ENCODE peak calls at places on chromosomes 3 and 15, in six cellular contexts. T is AG04450, B is lower lobe of right lung, N is fibroblast of lung, F is thoracic aorta, R is body of pancreas. W is an unnamed sample.

GRCh38 chr3:184388936-184389230 is 9.0 kb downstream of the CHRD start:
- DNase-seq in B (no peak), R (no peak), N (no peak), F (no peak), T (no peak), W (no peak)

GRCh38 chr15:62171882-62172281 is 6.8 kb upstream of the C2CD4B start:
- DNase-seq in T (no peak), N (no peak), B (no peak), F (no peak), R (no peak), W (no peak)

GRCh38 chr3:61901986-61902385 is 340.6 kb downstream of the PTPRG start:
- DNase-seq in B (no peak), F (no peak), T (no peak), N (no peak), R (no peak), W (no peak)

GRCh38 chr15:67082007-67082536 is 16.7 kb downstream of the SMAD3 start:
- DNase-seq in B (peak), R (peak), T (no peak), F (no peak), N (no peak), W (no peak)

GRCh38 chr3:47104259-47104658 is 59.7 kb downstream of the SETD2 start:
- DNase-seq in N (no peak), T (no peak), R (no peak), B (no peak), F (no peak), W (no peak)

GRCh38 chr3:187994221-187995085 is 159.5 kb upstream of the LPP start:
- DNase-seq in R (no peak), N (peak), B (no peak), F (no peak), T (peak), W (no peak)

GRCh38 chr15:31303434-31304073 is 23.1 kb upstream of the KLF13 start:
- DNase-seq in B (peak), T (no peak), N (no peak), R (no peak), F (no peak), W (peak)

GRCh38 chr3:57545636-57546268 is 1.6 kb upstream of the DNAH12 start:
- DNase-seq in T (no peak), B (no peak), N (peak), F (no peak), R (peak), W (no peak)

GRCh38 chr15:101020451-101020850 is 101.3 kb downstream of the LRRK1 start:
- DNase-seq in N (no peak), T (no peak), B (no peak), F (no peak), R (no peak), W (no peak)

GRCh38 chr3:72271215-72271614 is 486.3 kb upstream of the PROK2 start:
- DNase-seq in B (no peak), T (no peak), F (no peak), N (no peak), R (peak), W (no peak)

GRCh38 chr15:62594017-62594416 is 428.9 kb upstream of the C2CD4B start:
- DNase-seq in B (no peak), T (no peak), F (no peak), N (no peak), R (no peak), W (no peak)

GRCh38 chr3:100518983-100519382 is 26.6 kb downstream of the TMEM45A start:
- DNase-seq in T (no peak), N (peak), R (no peak), F (no peak), B (no peak), W (no peak)

GRCh38 chr3:171465768-171466167 is 5.6 kb upstream of the TNIK start:
- DNase-seq in F (no peak), N (no peak), B (no peak), R (no peak), T (no peak), W (no peak)

GRCh38 chr3:120487079-120487693 is 36.4 kb upstream of the FSTL1 start:
- DNase-seq in T (no peak), B (no peak), R (no peak), N (peak), F (no peak), W (no peak)

GRCh38 chr3:128875556-128876120 is 3.8 kb upstream of the ACAD9 start:
- DNase-seq in B (peak), R (peak), T (no peak), N (peak), F (no peak), W (peak)

GRCh38 chr3:180571831-180572578 is 30.0 kb upstream of the TTC14 start:
- DNase-seq in B (no peak), F (no peak), T (no peak), N (no peak), R (no peak), W (no peak)

GRCh38 chr3:102529452-102529851 is 94.6 kb downstream of the ZPLD1 start:
- DNase-seq in N (peak), F (no peak), T (peak), R (peak), B (no peak), W (peak)

GRCh38 chr3:38136272-38136806 is 588 bp downstream of the ACAA1 start:
- DNase-seq in R (peak), F (no peak), T (peak), B (peak), N (peak), W (no peak)

GRCh38 chr3:180085122-180085710 is 48.5 kb upstream of the PEX5L start:
- DNase-seq in F (no peak), N (no peak), T (no peak), R (no peak), B (peak), W (no peak)

GRCh38 chr3:89372456-89372855 is 265.0 kb downstream of the EPHA3 start:
- DNase-seq in B (no peak), T (no peak), R (no peak), F (no peak), N (peak), W (no peak)

GRCh38 chr3:153042088-153042487 is 119.9 kb upstream of the RAP2B start:
- DNase-seq in F (no peak), N (no peak), T (no peak), B (no peak), R (no peak), W (no peak)

GRCh38 chr3:29065211-29065785 is 215.6 kb upstream of the RBMS3 start:
- DNase-seq in F (peak), N (peak), B (peak), R (peak), T (peak), W (peak)

GRCh38 chr15:93274276-93274675 is 185.3 kb upstream of the RGMA start:
- DNase-seq in N (no peak), T (no peak), B (no peak), F (no peak), R (no peak), W (peak)

GRCh38 chr15:100669260-100669659 is 66.9 kb downstream of the ASB7 start:
- DNase-seq in T (no peak), N (no peak), B (no peak), R (no peak), F (no peak), W (no peak)

GRCh38 chr3:36446230-36446629 is 65.9 kb downstream of the STAC start:
- DNase-seq in R (no peak), T (no peak), N (peak), F (no peak), B (no peak), W (no peak)

GRCh38 chr15:31398677-31399260 is 72.1 kb downstream of the KLF13 start:
- DNase-seq in F (no peak), T (no peak), N (no peak), B (no peak), R (no peak), W (peak)

GRCh38 chr15:58070801-58071418 is 5.4 kb upstream of the ALDH1A2 start:
- DNase-seq in N (peak), T (no peak), F (no peak), B (peak), R (peak), W (peak)

GRCh38 chr3:117117188-117117936 is 407.8 kb downstream of the TUSC7 start:
- DNase-seq in N (no peak), T (no peak), F (no peak), R (no peak), B (no peak), W (no peak)

GRCh38 chr3:156817931-156818765 is 8.0 kb upstream of the LEKR1 start:
- DNase-seq in N (no peak), T (no peak), F (no peak), B (no peak), R (no peak), W (no peak)

GRCh38 chr3:138381950-138382715 is 33.8 kb downstream of the MRAS start:
- DNase-seq in T (no peak), B (peak), F (peak), R (peak), N (peak), W (no peak)

DNA sequence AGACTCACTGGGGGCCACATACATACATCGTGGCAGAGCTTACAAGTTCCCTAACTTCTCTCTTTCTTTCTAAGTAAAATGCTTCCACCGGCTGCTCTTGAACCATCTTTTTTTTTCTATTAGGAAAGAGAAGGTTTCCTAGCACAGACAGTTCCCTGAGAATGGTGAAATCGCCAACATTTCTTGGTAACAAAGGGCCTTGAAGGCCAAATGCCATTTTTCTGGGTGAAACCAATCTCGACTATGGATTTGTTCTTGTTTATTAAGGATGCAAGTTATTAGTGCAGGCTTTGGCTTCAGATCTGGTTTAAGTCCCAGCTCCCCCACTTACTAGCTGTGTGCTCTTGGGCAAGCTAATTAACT is 3.0 kb downstream of the LMCD1 start:
- DNase-seq in F (no peak), T (no peak), N (no peak), B (no peak), R (no peak), W (no peak)
- H3K27ac ChIP-seq in F (peak), T (no peak), N (no peak), B (peak), R (no peak), W (no peak)

GRCh38 chr15:60859996-60860494 is 369.1 kb downstream of the RORA start:
- DNase-seq in T (peak), F (no peak), N (peak), R (no peak), B (no peak), W (no peak)
- H3K4me3 ChIP-seq in T (no peak), F (no peak), N (no peak), R (no peak), B (no peak), W (no peak)

DNA sequence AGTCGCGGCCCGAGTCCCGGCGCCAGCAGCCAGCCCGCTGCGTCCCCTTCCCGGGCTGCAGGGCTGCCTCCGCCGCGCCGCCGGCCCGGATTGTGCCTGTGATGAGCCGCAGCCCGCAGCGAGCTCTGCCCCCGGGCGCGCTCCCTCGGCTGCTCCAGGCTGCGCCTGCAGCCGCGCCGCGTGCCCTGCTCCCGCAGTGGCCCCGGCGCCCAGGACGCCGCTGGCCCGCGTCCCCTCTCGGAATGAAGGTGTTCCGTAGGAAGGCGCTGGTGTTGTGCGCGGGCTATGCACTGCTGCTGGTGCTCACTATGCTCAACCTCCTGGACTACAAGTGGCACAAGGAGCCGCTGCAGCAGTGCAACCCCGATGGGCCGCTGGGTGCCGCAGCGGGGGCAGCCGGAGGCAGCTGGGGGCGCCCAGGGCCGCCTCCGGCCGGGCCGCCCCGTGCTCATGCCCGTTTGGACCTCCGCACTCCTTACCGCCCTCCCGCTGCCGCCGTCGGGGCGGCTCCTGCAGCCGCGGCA is 1.2 kb downstream of the CHST2 start:
- DNase-seq in T (no peak), R (no peak), B (peak), N (peak), F (no peak), W (peak)
- TF ChIP-seq CTCF in T (no peak), R (no peak), B (no peak), N (no peak), F (no peak), W (no peak)

GRCh38 chr3:23743141-23743784 is 62.5 kb upstream of the UBE2E1 start:
- DNase-seq in B (no peak), N (no peak), R (peak), T (no peak), F (no peak), W (peak)

GRCh38 chr3:23740517-23741402 is 65.0 kb upstream of the UBE2E1 start:
- DNase-seq in R (no peak), N (peak), T (no peak), F (no peak), B (peak), W (no peak)

GRCh38 chr3:23738946-23739345 is 66.8 kb upstream of the UBE2E1 start:
- DNase-seq in N (peak), T (no peak), R (no peak), F (no peak), B (no peak), W (no peak)

GRCh38 chr3:23741403-23741706 is 64.4 kb upstream of the UBE2E1 start:
- DNase-seq in N (no peak), B (no peak), T (no peak), R (no peak), F (no peak), W (no peak)

DNA sequence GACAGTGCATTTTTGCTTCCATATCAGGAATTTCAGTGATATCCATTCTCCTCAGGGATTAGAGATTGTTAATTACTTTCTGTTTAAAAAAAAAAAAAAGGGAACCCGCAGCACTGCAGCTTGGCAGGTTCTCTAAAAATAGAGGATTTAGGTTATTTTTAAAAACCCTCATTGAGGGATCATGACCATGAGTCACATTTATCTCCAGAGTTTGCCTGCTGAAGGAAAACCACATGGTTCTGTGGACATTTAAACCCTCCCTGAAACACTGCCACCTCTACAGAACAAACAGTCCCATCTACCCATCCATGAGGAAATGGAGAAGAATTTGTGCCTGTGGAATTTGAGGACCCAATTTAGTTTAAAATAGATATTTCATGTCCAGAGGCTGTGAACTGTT is 66.2 kb upstream of the UBE2E1 start:
- DNase-seq in F (no peak), N (peak), B (no peak), T (no peak), R (no peak), W (no peak)
- H3K27ac ChIP-seq in F (no peak), N (no peak), B (no peak), T (no peak), R (no peak), W (no peak)

DNA sequence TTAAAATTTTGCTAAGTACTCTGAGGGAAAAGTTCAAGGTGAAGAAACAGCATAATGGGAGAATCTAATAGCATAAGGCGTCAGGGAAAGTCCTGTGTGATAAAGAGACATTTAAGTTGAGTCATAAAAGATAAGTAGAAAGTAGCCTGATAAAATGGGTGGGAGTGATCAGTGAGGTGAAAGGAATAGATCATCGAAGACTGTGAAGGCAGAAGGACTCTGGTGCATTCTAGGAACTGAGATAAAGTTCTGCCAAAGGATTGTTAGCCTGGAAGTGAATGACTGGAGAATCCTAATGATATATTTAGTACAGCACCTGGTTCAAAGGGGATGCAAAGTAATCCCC is 149.9 kb downstream of the CFAP20DC start:
- DNase-seq in B (no peak), R (no peak), N (peak), F (no peak), T (no peak), W (no peak)
- H3K4me3 ChIP-seq in B (no peak), R (no peak), N (no peak), F (no peak), T (no peak), W (no peak)

GRCh38 chr15:98581715-98582114 is 66.6 kb upstream of the IGF1R start:
- DNase-seq in B (no peak), F (no peak), R (no peak), N (no peak), T (no peak), W (no peak)
- TF ChIP-seq CTCF in B (no peak), F (no peak), R (peak), N (no peak), T (peak), W (peak)

DNA sequence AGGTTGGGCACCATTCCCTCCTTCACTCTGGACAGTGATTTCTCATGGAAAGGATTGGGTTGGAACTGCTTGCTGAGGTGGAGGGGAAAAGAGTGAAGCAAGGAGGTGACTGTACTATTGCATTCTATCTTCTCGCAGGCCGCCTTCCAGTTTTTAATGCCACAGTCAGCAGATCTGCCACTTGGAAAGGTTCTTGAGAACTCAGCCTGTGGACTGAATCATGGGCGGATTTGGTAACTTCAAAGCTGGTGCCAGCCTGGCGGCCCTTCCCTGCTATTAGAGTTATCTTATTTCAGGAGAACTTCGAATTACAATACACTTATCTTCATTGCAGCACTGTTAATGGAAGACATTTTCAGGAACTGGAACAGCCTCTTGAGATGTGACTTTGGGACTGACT is 23.1 kb upstream of the SLC28A2 start:
- DNase-seq in B (no peak), R (no peak), F (no peak), T (no peak), N (no peak), W (no peak)
- H3K27ac ChIP-seq in B (no peak), R (no peak), F (no peak), T (no peak), N (no peak), W (no peak)

GRCh38 chr3:41207355-41207754 is 8.1 kb downstream of the CTNNB1 start:
- DNase-seq in R (peak), F (no peak), B (no peak), T (no peak), N (no peak), W (no peak)
- H3K4me3 ChIP-seq in R (no peak), F (no peak), B (no peak), T (no peak), N (no peak), W (no peak)

GRCh38 chr3:85360742-85361387 is 402.1 kb downstream of the CADM2 start:
- DNase-seq in N (peak), T (no peak), B (no peak), F (no peak), R (peak), W (peak)
- TF ChIP-seq CTCF in N (peak), T (peak), B (peak), F (no peak), R (peak), W (peak)

GRCh38 chr3:141231923-141232861 is 567 bp downstream of the PXYLP1 start:
- DNase-seq in F (no peak), R (peak), N (peak), B (peak), T (no peak), W (peak)
- H3K27ac ChIP-seq in F (peak), R (peak), N (peak), B (peak), T (no peak), W (no peak)

W was measured in endodermal cell.